ENCODE peak calls at places on chromosomes 13 and 19, in six cellular contexts. F is lower leg skin; I is Panc1; T is Caco-2; U is activated T-helper 1 cell treated with anti-CD3 and anti-CD28 coated beads, Interleukin-12 subunit alpha, Interleukin-12 subunit beta, Interleukin-2, Interleukin-4 antibody, amounts not matched to agents 30 ng/mL and 10 ng/mL and 1 ng/mL, durations not matched to agents 14 hours and 24 hours and 36 hours; M is stimulated activated CD4-positive, alpha-beta T cell treated with anti-CD3 and anti-CD28 coated beads, Interleukin-1b, Interleukin-23, amount 100 ng/mL, for 1 hour. O is an unnamed sample.

GRCh38 chr13:110593430-110594130 is 21.8 kb upstream of the NAXD start:
- DNase-seq in F (no peak), I (no peak), T (no peak), U (no peak), M (no peak), O (peak)

GRCh38 chr13:29402168-29402621 is 193.3 kb downstream of the SLC7A1 start:
- DNase-seq in F (no peak), I (no peak), T (peak), U (no peak), M (no peak), O (no peak)

GRCh38 chr19:1313695-1314613 is 28.3 kb downstream of the EFNA2 start:
- DNase-seq in F (no peak), I (no peak), T (no peak), U (no peak), M (no peak), O (no peak)

GRCh38 chr13:59391696-59392095 is 772.0 kb downstream of the DIAPH3 start:
- DNase-seq in F (no peak), I (peak), T (peak), U (peak), M (no peak), O (peak)

GRCh38 chr19:34310494-34310981 is 54.5 kb upstream of the GPI start:
- DNase-seq in F (no peak), I (no peak), T (no peak), U (no peak), M (no peak), O (no peak)

GRCh38 chr19:593055-593454 is 3.4 kb downstream of the HCN2 start:
- DNase-seq in F (no peak), I (no peak), T (no peak), U (no peak), M (no peak), O (no peak)

GRCh38 chr13:83024955-83025594 is 857.2 kb downstream of the SLITRK1 start:
- DNase-seq in F (no peak), I (no peak), T (no peak), U (no peak), M (no peak), O (no peak)

GRCh38 chr19:5358173-5358800 is 17.7 kb upstream of the PTPRS start:
- DNase-seq in F (no peak), I (no peak), T (no peak), U (no peak), M (no peak), O (no peak)

GRCh38 chr19:17455711-17456123 is 5.0 kb downstream of the NXNL1 start:
- DNase-seq in F (no peak), I (no peak), T (no peak), U (no peak), M (no peak), O (no peak)

GRCh38 chr19:50537769-50538230 is 24.1 kb upstream of the ASPDH start:
- DNase-seq in F (no peak), I (peak), T (peak), U (peak), M (peak), O (peak)

GRCh38 chr13:102872131-102872530 is 26.3 kb downstream of the ERCC5 start:
- DNase-seq in F (no peak), I (no peak), T (no peak), U (no peak), M (no peak), O (no peak)

GRCh38 chr19:19575411-19575810 is 37.3 kb downstream of the CILP2 start:
- DNase-seq in F (no peak), I (no peak), T (no peak), U (no peak), M (no peak), O (no peak)

GRCh38 chr19:5697890-5698634 is 8.0 kb downstream of the RPL36 start:
- DNase-seq in F (no peak), I (no peak), T (no peak), U (no peak), M (no peak), O (no peak)

GRCh38 chr13:40549500-40550094 is 116.8 kb downstream of the FOXO1 start:
- DNase-seq in F (no peak), I (no peak), T (no peak), U (no peak), M (no peak), O (no peak)

GRCh38 chr19:53520547-53521372 is 17.2 kb upstream of the ZNF331 start:
- DNase-seq in F (peak), I (peak), T (peak), U (peak), M (peak), O (peak)

GRCh38 chr13:35475960-35476943 is at the start of gene MAB21L1:
- DNase-seq in F (peak), I (no peak), T (no peak), U (no peak), M (no peak), O (no peak)

GRCh38 chr13:99866781-99867180 is 104.8 kb downstream of the ZIC5 start:
- DNase-seq in F (no peak), I (no peak), T (no peak), U (no peak), M (no peak), O (no peak)

GRCh38 chr19:30158067-30158892 is 213.9 kb upstream of the ZNF536 start:
- DNase-seq in F (peak), I (no peak), T (no peak), U (no peak), M (no peak), O (no peak)

GRCh38 chr13:104098421-104098820 is 1032.2 kb upstream of the SLC10A2 start:
- DNase-seq in F (no peak), I (no peak), T (no peak), U (no peak), M (no peak), O (no peak)

GRCh38 chr19:13024958-13025653 is 29.8 kb downstream of the NFIX start:
- DNase-seq in F (no peak), I (no peak), T (no peak), U (no peak), M (no peak), O (no peak)

GRCh38 chr13:97468331-97468730 is 34.4 kb downstream of the RAP2A start:
- DNase-seq in F (no peak), I (no peak), T (no peak), U (no peak), M (no peak), O (no peak)

GRCh38 chr19:45670670-45671453 is 2.8 kb downstream of the GIPR start:
- DNase-seq in F (peak), I (no peak), T (peak), U (peak), M (no peak), O (no peak)

GRCh38 chr19:8361921-8362793 is 1.8 kb upstream of the ANGPTL4 start:
- DNase-seq in F (peak), I (peak), T (no peak), U (no peak), M (no peak), O (no peak)

GRCh38 chr19:33397536-33398360 is 24.2 kb downstream of the CEBPG start:
- DNase-seq in F (peak), I (no peak), T (peak), U (no peak), M (no peak), O (no peak)

GRCh38 chr13:105642511-105642958 is 892.9 kb downstream of the EFNB2 start:
- DNase-seq in F (no peak), I (no peak), T (no peak), U (no peak), M (no peak), O (no peak)

GRCh38 chr19:20423381-20424207 is 142.0 kb downstream of the ZNF737 start:
- DNase-seq in F (peak), I (peak), T (no peak), U (peak), M (no peak), O (no peak)

GRCh38 chr19:48858984-48859710 is 9.3 kb downstream of the PLEKHA4 start:
- DNase-seq in F (no peak), I (no peak), T (no peak), U (peak), M (peak), O (peak)

GRCh38 chr19:12364391-12365093 is 941 bp downstream of the ZNF442 start:
- DNase-seq in F (peak), I (no peak), T (no peak), U (no peak), M (no peak), O (no peak)

O was measured in GDM1.